ENCODE peak calls at places on chromosomes 7 and 10, in ten cellular contexts. C is fibroblast of the conjunctiva; H is activated naive CD8-positive, alpha-beta T cell treated with anti-CD3 and anti-CD28 coated beads for 36 hours; T is ovary; O is bronchial epithelial cell; L is LHCN-M2; Q is Peyer's patch; I is fibroblast of lung; G is stimulated activated naive CD8-positive, alpha-beta T cell treated with anti-CD3 and anti-CD28 coated beads, Interleukin-15, amount 100 ng/mL, for 72 hours; W is EL. S is an unnamed sample.

GRCh38 chr10:76576276-76576962 is 1061.2 kb downstream of the KCNMA1 start:
- DNase-seq in L (peak), Q (no peak), O (no peak), T (no peak), I (peak), H (no peak), W (peak), G (no peak), C (no peak), S (no peak)

GRCh38 chr7:51587600-51587999 is 271.0 kb upstream of the COBL start:
- DNase-seq in I (no peak), O (no peak), G (no peak), C (no peak), Q (no peak), T (no peak), L (no peak), H (no peak), W (no peak), S (no peak)

GRCh38 chr7:42235734-42236133 is 1.3 kb downstream of the GLI3 start:
- DNase-seq in L (peak), T (peak), W (no peak), O (no peak), G (no peak), H (no peak), Q (no peak), C (no peak), I (no peak), S (no peak)

GRCh38 chr7:131538071-131538790 is 18.2 kb downstream of the PODXL start:
- DNase-seq in H (no peak), L (peak), T (no peak), W (peak), I (peak), C (no peak), O (peak), G (no peak), Q (no peak), S (no peak)

GRCh38 chr7:72217151-72217550 is 195.0 kb downstream of the CALN1 start:
- DNase-seq in C (no peak), O (peak), H (no peak), W (no peak), T (no peak), G (no peak), Q (no peak), L (no peak), I (no peak), S (no peak)

GRCh38 chr10:79948976-79949722 is at the start of gene SFTPD:
- DNase-seq in I (no peak), C (no peak), T (no peak), W (no peak), G (no peak), H (no peak), O (peak), L (no peak), Q (no peak), S (no peak)

GRCh38 chr7:121041516-121042148 is 53.1 kb downstream of the CPED1 start:
- DNase-seq in I (no peak), Q (no peak), C (no peak), T (no peak), W (peak), H (no peak), G (no peak), L (peak), O (no peak), S (no peak)

GRCh38 chr10:36147529-36147928 is 505.4 kb upstream of the FZD8 start:
- DNase-seq in T (no peak), H (no peak), W (no peak), Q (no peak), G (no peak), I (no peak), O (no peak), C (no peak), L (no peak), S (no peak)

GRCh38 chr10:79274279-79275104 is 72.8 kb upstream of the PPIF start:
- DNase-seq in T (peak), C (no peak), Q (no peak), I (peak), O (no peak), W (no peak), H (no peak), G (no peak), L (no peak), S (no peak)

GRCh38 chr7:112282476-112283188 is 76.1 kb downstream of the ZNF277 start:
- DNase-seq in W (no peak), Q (no peak), I (no peak), C (no peak), G (no peak), H (no peak), L (no peak), O (no peak), T (no peak), S (no peak)

GRCh38 chr10:13704969-13705368 is 118.2 kb downstream of the PRPF18 start:
- DNase-seq in G (no peak), Q (no peak), L (no peak), I (no peak), H (no peak), W (no peak), T (no peak), O (no peak), C (no peak), S (no peak)

GRCh38 chr10:73262105-73262730 is 9.8 kb upstream of the MRPS16 start:
- DNase-seq in H (no peak), L (peak), T (no peak), Q (no peak), W (peak), O (peak), I (peak), C (peak), G (no peak), S (no peak)

GRCh38 chr10:106566871-106567270 is 597.6 kb downstream of the SORCS1 start:
- DNase-seq in C (no peak), Q (no peak), G (no peak), W (no peak), L (no peak), I (no peak), T (no peak), O (no peak), H (no peak), S (no peak)

GRCh38 chr7:128939861-128940410 is 2.2 kb downstream of the IRF5 start:
- DNase-seq in H (no peak), T (no peak), L (no peak), G (no peak), Q (peak), O (no peak), W (no peak), I (no peak), C (no peak), S (no peak)

GRCh38 chr10:132443998-132444876 is 47.2 kb downstream of the PWWP2B start:
- DNase-seq in W (no peak), O (no peak), T (no peak), G (no peak), L (no peak), I (no peak), C (no peak), H (no peak), Q (no peak), S (no peak)

GRCh38 chr7:153921408-153921807 is 130.8 kb upstream of the DPP6 start:
- DNase-seq in T (no peak), C (no peak), H (no peak), Q (no peak), O (no peak), G (no peak), I (no peak), W (no peak), L (no peak), S (no peak)

GRCh38 chr7:140867467-140868314 is 57.0 kb downstream of the BRAF start:
- DNase-seq in L (no peak), O (peak), I (no peak), H (no peak), W (no peak), C (no peak), T (no peak), G (no peak), Q (no peak), S (no peak)

GRCh38 chr7:81957517-81957916 is 187.7 kb upstream of the HGF start:
- DNase-seq in C (no peak), H (no peak), Q (no peak), G (no peak), W (no peak), L (no peak), T (no peak), I (no peak), O (no peak), S (no peak)

GRCh38 chr10:43905502-43906236 is 257.0 kb upstream of the ZNF32 start:
- DNase-seq in L (peak), T (peak), O (no peak), G (no peak), I (peak), W (no peak), Q (no peak), H (no peak), C (peak), S (no peak)

GRCh38 chr7:70695804-70696104 is 436.2 kb upstream of the GALNT17 start:
- DNase-seq in L (peak), T (no peak), O (no peak), W (peak), C (no peak), Q (no peak), H (no peak), I (peak), G (no peak), S (no peak)

GRCh38 chr10:22550732-22551131 is 163.6 kb downstream of the PIP4K2A start:
- DNase-seq in O (peak), W (peak), C (peak), Q (peak), I (peak), G (peak), H (peak), L (peak), T (peak), S (peak)

S was measured in NCI-H1048.